ENCODE peak calls at places on chromosomes 7 and 10, in ten cellular contexts. F is T1000, G is left ventricle myocardium superior, I is EL, P is DMS 273 treated with DMSO at 0.1 percent for 48 hours, O is GM23248, L is bronchial epithelial cell, E is HEK293T, W is HFFc6, V is COLO829. A is an unnamed sample.

GRCh38 chr10:87626422-87626892 is 33.2 kb upstream of the PAPSS2 start:
- DNase-seq in G (no peak), F (no peak), E (no peak), O (no peak), L (no peak), I (no peak), W (no peak), V (no peak), P (no peak), A (no peak)

GRCh38 chr10:98312816-98313215 is 44.8 kb upstream of the LOXL4 start:
- DNase-seq in G (no peak), V (no peak), I (no peak), E (no peak), W (no peak), O (no peak), L (no peak), F (no peak), P (no peak), A (no peak)

GRCh38 chr7:82600601-82601000 is 157.0 kb upstream of the CACNA2D1 start:
- DNase-seq in O (no peak), L (peak), E (no peak), F (no peak), W (no peak), V (peak), P (peak), I (no peak), G (no peak), A (no peak)

GRCh38 chr10:13750299-13751190 is 163.8 kb downstream of the PRPF18 start:
- DNase-seq in W (no peak), F (no peak), I (no peak), E (no peak), O (no peak), G (no peak), V (no peak), L (no peak), P (no peak), A (no peak)

GRCh38 chr7:24881622-24882021 is 98.4 kb downstream of the OSBPL3 start:
- DNase-seq in E (peak), W (no peak), G (no peak), V (no peak), O (no peak), F (no peak), I (no peak), P (no peak), L (no peak), A (no peak)

GRCh38 chr10:30970760-30971460 is 60.8 kb downstream of the ZNF438 start:
- DNase-seq in G (no peak), W (no peak), L (no peak), F (no peak), V (no peak), I (no peak), O (peak), E (no peak), P (no peak), A (peak)

GRCh38 chr10:86758231-86759072 is 2.0 kb downstream of the BMPR1A start:
- DNase-seq in O (peak), L (peak), P (no peak), I (peak), G (no peak), W (no peak), V (no peak), E (no peak), F (no peak), A (no peak)

GRCh38 chr10:35194906-35195305 is 68.3 kb downstream of the CREM start:
- DNase-seq in L (peak), P (no peak), F (no peak), I (peak), O (peak), E (no peak), G (no peak), W (peak), V (no peak), A (no peak)

GRCh38 chr7:97025983-97026704 is 1.5 kb upstream of the DLX5 start:
- DNase-seq in L (no peak), W (no peak), V (no peak), O (peak), E (no peak), I (no peak), G (no peak), P (no peak), F (no peak), A (no peak)

GRCh38 chr10:95334793-95335120 is 44.0 kb upstream of the PDLIM1 start:
- DNase-seq in P (no peak), E (no peak), L (no peak), G (no peak), W (no peak), O (no peak), F (no peak), I (no peak), V (no peak), A (no peak)

GRCh38 chr7:155715406-155715805 is 70.9 kb downstream of the RBM33 start:
- DNase-seq in P (no peak), I (no peak), E (no peak), V (no peak), W (no peak), F (no peak), L (no peak), O (no peak), G (no peak), A (no peak)

GRCh38 chr7:102415685-102416225 is 17.6 kb upstream of the ORAI2 start:
- DNase-seq in V (no peak), I (no peak), P (no peak), F (no peak), E (no peak), W (no peak), G (peak), O (no peak), L (no peak), A (no peak)

GRCh38 chr10:35470535-35470934 is 134.2 kb downstream of the CCNY start:
- DNase-seq in W (no peak), F (no peak), I (no peak), O (peak), P (no peak), G (peak), E (no peak), L (no peak), V (no peak), A (no peak)

GRCh38 chr7:77338260-77338659 is 77.9 kb downstream of the GSAP start:
- DNase-seq in W (no peak), P (no peak), G (no peak), E (no peak), I (no peak), O (no peak), F (no peak), L (no peak), V (no peak), A (no peak)

GRCh38 chr7:104979167-104979841 is 34.7 kb upstream of the KMT2E start:
- DNase-seq in W (peak), O (peak), F (peak), I (peak), P (peak), E (peak), V (peak), G (no peak), L (peak), A (peak)

GRCh38 chr7:89133819-89134218 is 338.3 kb upstream of the TEX47 start:
- DNase-seq in V (peak), O (no peak), W (no peak), G (no peak), F (no peak), L (no peak), E (no peak), P (no peak), I (no peak), A (no peak)

GRCh38 chr10:118931436-118931835 is 98.1 kb upstream of the NANOS1 start:
- DNase-seq in E (no peak), O (no peak), V (no peak), L (no peak), I (no peak), P (no peak), F (no peak), W (no peak), G (no peak), A (no peak)

GRCh38 chr10:129872001-129872400 is 92.1 kb downstream of the EBF3 start:
- DNase-seq in G (no peak), E (no peak), L (no peak), I (no peak), O (no peak), F (no peak), W (no peak), P (no peak), V (no peak), A (no peak)

A was measured in psoas muscle.